ENCODE peak calls at places on chromosome 5, in six cellular contexts. W is IMR-90, Q is H9, D is H1, O is mesenchymal stem cell, C is neuronal stem cell. K is an unnamed sample. For H3K4me1, the result is how much of the 10 kb centered on the place peaks cover.

GRCh38 chr5:56640763-56641406 is 174.5 kb upstream of the MAP3K1 start:
- DNase-seq in O (no peak), Q (no peak), C (no peak), W (no peak), D (no peak), K (peak)

GRCh38 chr5:93162201-93162654 is 418.8 kb downstream of the NR2F1-AS1 start:
- DNase-seq in D (no peak), C (peak), W (no peak), Q (no peak), O (peak), K (no peak)

GRCh38 chr5:3394877-3395599 is 200.6 kb upstream of the IRX1 start:
- DNase-seq in W (no peak), C (no peak), O (no peak), Q (no peak), D (no peak), K (no peak)

GRCh38 chr5:1204693-1205242 is 3.4 kb downstream of the SLC6A19 start:
- DNase-seq in W (peak), C (peak), Q (peak), O (peak), D (no peak), K (peak)

GRCh38 chr5:132463808-132464154 is 26.8 kb downstream of the IRF1 start:
- DNase-seq in W (no peak), O (no peak), C (no peak), Q (no peak), D (no peak), K (no peak)

GRCh38 chr5:113487411-113487778 is 858 bp downstream of the MCC start:
- DNase-seq in O (peak), W (peak), Q (peak), D (no peak), C (peak), K (no peak)

GRCh38 chr5:56330806-56331205 is 97.7 kb upstream of the ANKRD55 start:
- DNase-seq in D (no peak), W (no peak), O (no peak), Q (no peak), C (no peak), K (no peak)

GRCh38 chr5:66653380-66653779 is 57.2 kb downstream of the MAST4 start:
- DNase-seq in W (peak), D (no peak), O (peak), Q (no peak), C (no peak), K (peak)

GRCh38 chr5:55037046-55037771 is 13.2 kb downstream of the GZMK start:
- DNase-seq in W (no peak), D (peak), O (peak), Q (peak), C (no peak), K (no peak)

GRCh38 chr5:36786613-36787012 is 90.0 kb upstream of the NIPBL start:
- DNase-seq in D (no peak), Q (no peak), O (no peak), C (no peak), W (no peak), K (no peak)

GRCh38 chr5:10599828-10600227 is 36.0 kb downstream of the ANKRD33B start:
- DNase-seq in O (peak), W (peak), Q (no peak), D (no peak), C (no peak), K (no peak)

GRCh38 chr5:93920956-93921355 is 179.6 kb upstream of the POU5F2 start:
- DNase-seq in C (no peak), O (no peak), Q (no peak), W (no peak), D (no peak), K (no peak)

GRCh38 chr5:148511832-148512347 is 128.1 kb downstream of the FBXO38 start:
- DNase-seq in W (no peak), D (no peak), C (no peak), Q (no peak), O (no peak), K (no peak)

GRCh38 chr5:178590924-178591423 is 781 bp upstream of the COL23A1 start:
- DNase-seq in W (peak), C (no peak), O (no peak), D (no peak), Q (no peak), K (no peak)

GRCh38 chr5:17261075-17261474 is 43.6 kb downstream of the BASP1 start:
- DNase-seq in C (no peak), Q (no peak), W (no peak), D (no peak), O (no peak), K (no peak)

GRCh38 chr5:124492444-124493224 is 253.8 kb downstream of the ZNF608 start:
- DNase-seq in D (no peak), Q (no peak), C (no peak), O (no peak), W (no peak), K (peak)

GRCh38 chr5:1011226-1011631 is 2.6 kb downstream of the NKD2 start:
- DNase-seq in D (no peak), O (no peak), W (no peak), C (no peak), Q (peak), K (no peak)

GRCh38 chr5:180639743-180640300 is 9.6 kb downstream of the FLT4 start:
- DNase-seq in W (no peak), C (no peak), O (no peak), D (no peak), Q (peak), K (no peak)

GRCh38 chr5:127650022-127650421 is 1.1 kb downstream of the CTXN3 start:
- DNase-seq in D (no peak), W (no peak), C (peak), Q (no peak), O (peak), K (no peak)

GRCh38 chr5:133404724-133405123 is 207.6 kb downstream of the FSTL4 start:
- DNase-seq in C (no peak), D (no peak), O (no peak), W (no peak), Q (peak), K (no peak)

GRCh38 chr5:112217847-112218579 is 201.1 kb downstream of the EPB41L4A start:
- DNase-seq in O (no peak), C (no peak), D (no peak), W (no peak), Q (no peak), K (no peak)

GRCh38 chr5:6596388-6596787 is 36.5 kb downstream of the NSUN2 start:
- DNase-seq in O (no peak), Q (no peak), D (no peak), W (no peak), C (no peak), K (no peak)

GRCh38 chr5:73856972-73857371 is 231.0 kb downstream of the ARHGEF28 start:
- DNase-seq in C (no peak), Q (no peak), W (no peak), O (no peak), D (no peak), K (no peak)

GRCh38 chr5:4384649-4385048 is 755.5 kb upstream of the ADAMTS16 start:
- DNase-seq in C (no peak), Q (no peak), D (no peak), W (no peak), O (no peak), K (no peak)

GRCh38 chr5:169443249-169443784 is 140.3 kb upstream of the SPDL1 start:
- DNase-seq in W (no peak), Q (no peak), C (no peak), D (no peak), O (no peak), K (no peak)
- H2AFZ ChIP-seq in W (no peak), Q (no peak), C (no peak), D (no peak), O (no peak), K (no peak)

DNA sequence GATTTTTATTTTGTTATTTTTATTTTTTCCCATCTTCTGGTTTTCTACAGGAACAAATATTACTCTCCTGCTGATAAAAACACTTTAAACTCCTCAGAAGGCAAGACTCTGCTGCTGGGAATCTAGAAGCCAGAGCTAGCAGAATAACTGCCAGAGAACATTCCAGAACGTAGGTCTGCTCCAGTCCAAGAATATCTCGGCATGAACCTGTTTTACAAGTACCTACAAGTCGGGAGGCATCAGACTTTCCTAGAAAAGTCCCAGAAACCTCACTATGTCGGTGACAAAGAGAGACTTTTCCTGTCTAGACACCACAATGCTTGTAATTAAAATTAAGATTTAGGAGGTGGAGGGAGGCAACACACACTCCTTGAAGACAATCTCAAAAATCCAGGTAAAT is 41.4 kb downstream of the FABP6 start:
- DNase-seq in Q (no peak), W (no peak), D (no peak), C (no peak), O (no peak), K (peak)
- H2BK5ac ChIP-seq in Q (no peak), W (no peak), D (no peak), C (no peak), O (no peak), K (peak)

GRCh38 chr5:151021771-151022170 is 1.4 kb downstream of the GPX3 start:
- DNase-seq in O (no peak), Q (no peak), C (no peak), W (no peak), D (no peak), K (no peak)

GRCh38 chr5:151023047-151023615 is 2.7 kb downstream of the GPX3 start:
- DNase-seq in Q (no peak), W (peak), D (no peak), O (no peak), C (no peak), K (no peak)

GRCh38 chr5:151023651-151024050 is 3.3 kb downstream of the GPX3 start:
- DNase-seq in O (no peak), D (no peak), C (no peak), Q (no peak), W (no peak), K (no peak)

GRCh38 chr5:151024440-151024839 is 4.0 kb downstream of the GPX3 start:
- DNase-seq in W (no peak), D (no peak), Q (no peak), O (no peak), C (no peak), K (peak)

DNA sequence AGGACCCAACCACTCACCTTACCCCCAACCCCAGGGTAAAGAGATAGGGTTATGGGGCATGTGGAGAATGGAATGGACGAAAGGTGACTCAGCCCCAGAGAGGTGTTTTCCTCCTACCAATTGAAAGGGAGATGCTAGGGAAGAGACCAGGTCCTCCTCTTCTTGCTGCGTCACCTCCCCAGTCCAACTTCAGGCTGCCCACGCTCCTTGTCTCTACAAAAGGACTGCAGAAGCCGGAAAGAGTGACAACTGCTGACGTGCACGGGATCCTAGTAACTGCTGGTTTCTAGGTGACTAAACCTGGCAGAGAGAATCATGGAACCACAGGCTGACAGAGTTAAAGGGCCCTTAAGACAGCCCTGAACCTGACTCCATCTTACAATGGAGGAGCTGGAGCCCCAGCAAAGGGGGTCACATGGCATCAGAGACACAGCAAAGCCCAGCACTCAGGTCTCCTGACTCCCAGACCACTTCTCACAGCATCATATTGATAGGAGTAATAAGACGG is 2.2 kb downstream of the GPX3 start:
- DNase-seq in C (no peak), O (no peak), D (no peak), Q (no peak), W (no peak), K (peak)
- H3K4me1 ChIP-seq in C (under half), O (under half), D (under half), Q (under half), W (under half), K (under half)

DNA sequence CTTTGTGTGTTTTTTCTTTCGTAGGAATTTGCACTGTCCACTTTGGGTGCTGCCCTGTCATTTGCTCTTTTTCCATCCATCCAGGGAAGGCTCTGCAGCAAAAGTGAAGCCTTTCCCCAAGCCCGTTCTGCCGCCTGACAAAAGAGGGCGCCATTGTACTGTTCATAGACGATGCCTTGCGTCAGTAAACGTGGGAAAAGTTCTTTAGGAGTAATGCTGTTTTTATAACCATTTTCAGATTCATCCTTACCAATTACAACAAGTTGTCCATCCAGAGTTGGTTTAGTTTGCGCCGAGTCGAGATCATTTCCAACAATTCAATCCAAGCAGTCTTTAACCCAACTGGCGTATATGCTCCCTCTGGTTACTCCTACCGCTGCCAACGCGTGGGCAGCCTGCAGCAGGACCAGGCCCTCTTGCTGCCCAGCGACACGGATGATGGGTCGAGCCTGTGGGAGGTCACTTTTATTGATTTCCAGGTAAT is 34.3 kb upstream of the RPS23 start:
- DNase-seq in D (peak), W (peak), C (peak), Q (peak), O (peak), K (peak)
- H2AFZ ChIP-seq in D (no peak), W (peak), C (peak), Q (no peak), O (no peak), K (no peak)

GRCh38 chr5:142320427-142320732 is 4.4 kb downstream of the SPRY4 start:
- DNase-seq in W (no peak), C (no peak), D (no peak), O (peak), Q (no peak), K (no peak)

GRCh38 chr5:142319105-142319504 is 5.7 kb downstream of the SPRY4 start:
- DNase-seq in Q (no peak), W (no peak), O (peak), C (no peak), D (no peak), K (no peak)

GRCh38 chr5:142320851-142321560 is 3.8 kb downstream of the SPRY4 start:
- DNase-seq in W (peak), O (peak), D (no peak), Q (peak), C (peak), K (peak)

GRCh38 chr5:142317673-142318261 is 7.1 kb downstream of the SPRY4 start:
- DNase-seq in D (no peak), C (no peak), Q (no peak), W (no peak), O (peak), K (no peak)

GRCh38 chr5:142319560-142320426 is 5.0 kb downstream of the SPRY4 start:
- DNase-seq in O (peak), C (peak), D (no peak), W (no peak), Q (no peak), K (no peak)
- H2BK5ac ChIP-seq in O (no peak), C (no peak), D (no peak), W (peak), Q (no peak), K (no peak)

DNA sequence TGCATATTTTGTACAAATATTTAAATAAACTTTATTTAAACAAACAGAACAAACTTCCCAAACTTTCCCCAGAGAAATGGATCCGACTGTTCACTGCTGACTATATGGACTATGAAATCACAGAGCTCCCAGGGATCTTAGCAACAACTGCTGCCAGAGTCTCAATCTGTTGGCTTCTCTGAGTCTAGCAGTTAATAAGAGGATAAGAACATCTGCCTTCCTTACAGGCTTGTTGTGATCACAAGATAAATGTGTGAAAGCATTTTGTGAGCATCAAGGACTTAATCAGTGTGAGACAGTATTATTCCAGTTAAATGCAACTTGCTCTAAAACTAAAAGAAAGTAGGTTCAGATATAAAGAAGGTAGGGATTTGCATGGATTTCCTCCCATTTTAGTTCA is 31.4 kb upstream of the MYOT start:
- DNase-seq in Q (no peak), D (no peak), W (no peak), C (no peak), O (no peak), K (no peak)
- H3K4me1 ChIP-seq in Q (under half), D (under half), W (under half), C (under half), O (under half), K (under half)

DNA sequence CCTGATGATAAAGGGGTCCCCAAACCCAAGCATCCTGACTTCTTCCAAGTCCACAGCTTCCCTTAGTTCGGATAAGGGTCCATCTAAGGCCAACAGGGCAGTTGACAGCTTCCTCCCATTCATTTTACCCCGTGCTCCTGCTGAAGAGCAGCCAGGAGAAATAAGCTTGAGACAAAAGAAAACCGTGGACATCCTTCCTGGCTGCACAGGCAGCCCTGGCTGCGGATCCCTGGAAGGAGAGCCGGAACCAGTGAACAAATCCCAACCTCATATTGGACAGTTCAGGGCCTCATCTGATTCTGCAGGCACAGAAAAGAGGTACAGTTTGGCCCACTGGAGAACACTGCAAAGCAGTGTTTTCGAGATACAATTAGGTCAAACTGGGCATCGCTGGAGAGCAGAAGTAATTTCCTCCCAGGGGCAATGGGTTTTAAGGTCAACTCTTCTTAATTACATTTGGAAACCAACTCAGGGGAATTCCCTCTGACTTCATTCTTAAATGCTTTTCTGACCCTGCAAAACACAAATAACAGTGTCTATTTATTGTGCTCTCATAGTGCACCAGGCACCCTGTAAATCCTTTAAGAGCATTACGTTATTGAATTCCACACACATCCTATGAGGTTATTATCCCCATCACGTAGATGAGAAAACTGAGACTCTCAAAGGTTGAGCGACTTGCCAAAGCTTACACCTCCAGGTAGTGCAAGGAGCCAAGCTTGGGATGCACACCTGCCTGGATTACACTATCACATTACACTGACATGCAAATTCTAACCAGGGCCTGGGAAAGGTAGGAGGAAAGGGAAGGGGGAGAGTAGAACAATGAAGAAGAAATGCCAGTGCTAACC is 21.2 kb downstream of the ADAM19 start:
- DNase-seq in W (no peak), O (no peak), D (no peak), Q (no peak), C (no peak), K (no peak)
- H2AFZ ChIP-seq in W (no peak), O (no peak), D (no peak), Q (no peak), C (no peak), K (no peak)

DNA sequence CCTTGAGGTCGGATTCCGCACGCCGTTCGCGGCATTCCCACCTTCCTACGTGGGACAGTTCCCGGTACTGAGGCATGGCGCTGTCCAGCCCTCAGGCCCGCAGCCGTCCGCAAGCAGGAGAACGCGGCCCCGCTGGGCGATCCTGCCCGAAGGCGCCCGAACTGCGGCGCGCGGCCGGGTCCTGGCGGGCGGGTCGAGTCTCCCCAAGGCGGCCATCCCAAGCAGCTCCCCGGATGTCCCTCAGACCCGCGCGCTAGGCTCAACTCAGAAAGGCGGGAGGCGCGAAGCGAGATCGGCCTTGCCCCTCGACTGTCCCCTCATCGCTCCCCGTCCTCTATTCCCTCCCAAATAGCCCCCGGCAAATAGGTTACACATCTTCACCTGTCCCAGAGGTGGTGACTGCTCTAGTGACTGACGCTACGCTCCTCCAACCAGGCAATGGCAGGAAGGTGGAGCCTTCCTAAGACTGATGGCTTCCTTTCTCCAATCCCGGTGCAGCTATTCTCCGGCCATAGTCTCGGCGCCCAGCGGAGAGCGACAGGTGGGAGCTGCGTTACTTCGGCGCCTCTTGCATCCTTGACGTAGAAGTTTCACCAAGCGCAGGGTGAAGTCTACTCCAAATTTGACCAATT is 787 bp upstream of the ANKHD1 start:
- DNase-seq in Q (peak), O (peak), W (peak), C (peak), D (peak), K (peak)
- H2BK5ac ChIP-seq in Q (peak), O (no peak), W (peak), C (peak), D (peak), K (peak)